ENCODE peak calls at places on chromosomes 6 and 20, in nine cellular contexts. A is GM23338, T is transverse colon, L is breast epithelium, J is K562, W is suprapubic skin, E is prostate gland, S is spleen, H is esophagus muscularis mucosa. C is an unnamed sample.
A peak's percentile ranks its signal among the peaks of the same experiment; 100 is the strongest.

GRCh38 chr6:56580271-56580670 is 62.4 kb downstream of the DST start:
- DNase-seq in A (no peak), T (no peak), L (no peak), J (no peak), W (no peak), E (no peak), S (no peak), H (no peak), C (no peak)

GRCh38 chr20:17840423-17840822 is 128.2 kb downstream of the SNX5 start:
- DNase-seq in A (no peak), T (no peak), L (no peak), J (no peak), W (no peak), E (no peak), S (no peak), H (no peak), C (no peak)

GRCh38 chr6:163455553-163455952 is 41.0 kb downstream of the QKI start:
- DNase-seq in A (no peak), T (no peak), L (no peak), J (no peak), W (no peak), E (no peak), S (no peak), H (no peak), C (no peak)

GRCh38 chr6:17394192-17394611 is 807 bp downstream of the CAP2 start:
- DNase-seq in A (peak; percentile 87), T (peak; percentile 51), L (peak; percentile 48), J (peak; percentile 15), W (no peak), E (peak; percentile 46), S (no peak), H (no peak), C (peak; percentile 28)

GRCh38 chr6:13668291-13668928 is 43.2 kb downstream of the RANBP9 start:
- DNase-seq in A (no peak), T (no peak), L (no peak), J (peak; percentile 44), W (no peak), E (no peak), S (no peak), H (no peak), C (no peak)

GRCh38 chr6:111427341-111428116 is 55.5 kb downstream of the REV3L start:
- DNase-seq in A (no peak), T (no peak), L (no peak), J (no peak), W (no peak), E (peak; percentile 32), S (no peak), H (no peak), C (no peak)

GRCh38 chr6:165618241-165618640 is 44.8 kb downstream of the PDE10A start:
- DNase-seq in A (no peak), T (no peak), L (no peak), J (no peak), W (no peak), E (no peak), S (no peak), H (no peak), C (no peak)

GRCh38 chr6:133804263-133804662 is 84.7 kb upstream of the TCF21 start:
- DNase-seq in A (no peak), T (no peak), L (no peak), J (no peak), W (no peak), E (no peak), S (no peak), H (no peak), C (no peak)

GRCh38 chr20:37356961-37357371 is 11.0 kb downstream of the SRC start:
- DNase-seq in A (no peak), T (no peak), L (no peak), J (no peak), W (no peak), E (no peak), S (peak; percentile 74), H (no peak), C (no peak)

GRCh38 chr6:126539022-126539421 is 199.1 kb downstream of the CENPW start:
- DNase-seq in A (no peak), T (no peak), L (no peak), J (no peak), W (no peak), E (no peak), S (no peak), H (no peak), C (no peak)

DNA sequence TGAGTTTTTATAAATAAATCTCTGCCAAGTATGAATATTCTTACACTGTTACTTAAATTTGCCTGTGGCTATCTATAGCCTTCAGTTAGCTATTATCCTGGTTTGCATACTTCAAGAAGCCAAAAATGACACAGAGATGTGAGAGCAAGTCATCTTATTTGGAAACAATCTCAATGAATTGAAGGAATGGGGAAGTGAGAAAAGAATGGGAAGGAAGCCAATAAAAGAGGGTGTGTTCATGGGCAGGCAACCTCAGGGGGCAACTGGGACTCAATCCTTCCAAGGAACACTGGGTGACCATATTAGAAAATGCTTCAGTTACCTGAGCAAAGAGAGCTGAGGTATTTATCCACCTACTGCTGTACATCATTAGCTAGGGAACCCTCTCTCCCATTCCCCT is 9.9 kb downstream of the HAO1 start:
- DNase-seq in A (no peak), T (no peak), L (no peak), J (no peak), W (no peak), E (no peak), S (no peak), H (no peak), C (no peak)
- TF ChIP-seq POLR2AphosphoS5 in A (no peak), T (no peak), L (no peak), J (no peak), W (no peak), E (no peak), S (no peak), H (no peak), C (no peak)

GRCh38 chr6:86459978-86460377 is 477.4 kb upstream of the HTR1E start:
- DNase-seq in A (no peak), T (no peak), L (no peak), J (no peak), W (no peak), E (no peak), S (no peak), H (no peak), C (no peak)
- TF ChIP-seq CTCF in A (no peak), T (no peak), L (no peak), J (no peak), W (no peak), E (no peak), S (no peak), H (no peak), C (no peak)

GRCh38 chr6:53811082-53811481 is 16.3 kb downstream of the LRRC1 start:
- DNase-seq in A (no peak), T (peak; percentile 69), L (peak; percentile 79), J (no peak), W (no peak), E (peak; percentile 92), S (no peak), H (no peak), C (peak; percentile 84)
- TF ChIP-seq POLR2AphosphoS5 in A (no peak), T (no peak), L (no peak), J (no peak), W (no peak), E (peak; percentile 88), S (no peak), H (no peak), C (peak; percentile 77)

GRCh38 chr20:50646483-50646996 is 44.8 kb downstream of the RIPOR3 start:
- DNase-seq in A (no peak), T (no peak), L (no peak), J (no peak), W (no peak), E (no peak), S (no peak), H (no peak), C (no peak)
- TF ChIP-seq CTCF in A (peak; percentile 69), T (no peak), L (no peak), J (peak; percentile 30), W (no peak), E (no peak), S (no peak), H (no peak), C (no peak)

DNA sequence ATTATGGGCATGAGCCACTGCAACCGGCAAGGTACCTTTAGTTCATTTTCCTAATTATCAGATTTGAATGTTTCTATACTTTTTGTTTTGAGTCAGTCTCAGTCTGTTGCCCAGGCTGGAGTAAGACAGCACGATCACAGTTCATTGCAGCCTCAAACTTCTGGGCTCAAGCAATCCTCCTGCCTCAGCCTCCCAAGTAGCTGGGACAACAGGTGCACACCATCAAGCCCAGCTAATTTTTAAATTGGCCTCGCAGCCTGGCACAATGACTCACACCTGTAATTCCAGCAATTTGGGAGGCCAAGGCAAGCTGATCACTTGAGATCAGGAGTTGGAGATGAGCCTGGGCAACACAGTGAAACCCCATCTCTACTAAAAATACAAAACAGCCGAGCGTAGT is 24.4 kb downstream of the STAU1 start:
- DNase-seq in A (no peak), T (no peak), L (no peak), J (no peak), W (no peak), E (no peak), S (no peak), H (no peak), C (no peak)
- TF ChIP-seq POLR2AphosphoS5 in A (no peak), T (no peak), L (no peak), J (no peak), W (no peak), E (no peak), S (no peak), H (no peak), C (no peak)

DNA sequence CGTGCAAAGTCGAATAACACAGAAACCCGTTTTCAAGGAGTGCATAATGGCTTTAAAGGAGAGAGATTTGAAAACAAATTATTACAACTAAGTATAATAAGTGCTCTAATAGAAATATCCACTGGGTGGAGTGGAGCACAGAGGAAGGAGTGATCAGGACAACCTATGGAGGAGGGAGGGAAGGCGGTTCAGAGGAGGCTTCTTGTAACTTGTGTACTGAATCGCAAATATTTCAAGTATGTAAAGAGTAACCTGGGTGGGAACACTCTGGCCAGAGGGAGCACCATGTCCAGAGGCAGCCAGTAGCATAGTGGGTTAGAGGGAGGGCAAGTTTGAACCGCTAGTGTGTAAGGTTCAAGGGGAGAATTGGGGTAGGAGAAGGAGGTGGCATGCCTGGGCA is 21.6 kb upstream of the TNFAIP3 start:
- DNase-seq in A (no peak), T (no peak), L (no peak), J (peak; percentile 39), W (no peak), E (no peak), S (no peak), H (no peak), C (no peak)
- TF ChIP-seq CTCF in A (no peak), T (no peak), L (no peak), J (peak; percentile 50), W (no peak), E (no peak), S (no peak), H (no peak), C (no peak)

GRCh38 chr20:23265226-23265625 is 85.4 kb upstream of the NXT1 start:
- DNase-seq in A (no peak), T (no peak), L (no peak), J (no peak), W (no peak), E (no peak), S (peak; percentile 30), H (no peak), C (no peak)
- TF ChIP-seq POLR2AphosphoS5 in A (no peak), T (no peak), L (no peak), J (no peak), W (no peak), E (no peak), S (no peak), H (no peak), C (no peak)